ENCODE peak calls at places on chromosomes 4 and X, in six cellular contexts. R is hepatocyte, Y is heart left ventricle, Z is cardiac muscle cell, H is lower lobe of right lung, P is adrenal gland. N is an unnamed sample. For H3K9me3, the result is how much of the 10 kb centered on the place peaks cover.

GRCh38 chr4:15870921-15871664 is 67.4 kb downstream of the FGFBP1 start:
- DNase-seq in R (no peak), Y (no peak), Z (no peak), H (no peak), P (no peak), N (no peak)

GRCh38 chr4:99863804-99864203 is 30.4 kb downstream of the LAMTOR3 start:
- DNase-seq in R (peak), Y (no peak), Z (peak), H (no peak), P (no peak), N (no peak)

GRCh38 chr4:139651282-139652194 is 14.1 kb upstream of the MGST2 start:
- DNase-seq in R (peak), Y (peak), Z (peak), H (peak), P (peak), N (peak)

GRCh38 chr4:175412744-175413143 is 399.3 kb downstream of the GPM6A start:
- DNase-seq in R (no peak), Y (no peak), Z (peak), H (no peak), P (no peak), N (no peak)

GRCh38 chr4:108255203-108255747 is 86.5 kb upstream of the LEF1 start:
- DNase-seq in R (no peak), Y (no peak), Z (no peak), H (no peak), P (no peak), N (no peak)

GRCh38 chr4:137278431-137278830 is 253.9 kb downstream of the PCDH18 start:
- DNase-seq in R (no peak), Y (no peak), Z (no peak), H (no peak), P (no peak), N (no peak)

GRCh38 chrX:119655125-119655524 is 37.8 kb downstream of the SEPTIN6 start:
- DNase-seq in R (peak), Y (peak), Z (peak), H (no peak), P (peak), N (no peak)

GRCh38 chrX:150464001-150464400 is 100.9 kb downstream of the MAMLD1 start:
- DNase-seq in R (no peak), Y (no peak), Z (no peak), H (no peak), P (no peak), N (no peak)

GRCh38 chrX:1836683-1837082 is 221.8 kb downstream of the ASMT start:
- DNase-seq in R (no peak), Y (no peak), Z (no peak), H (no peak), P (no peak), N (no peak)

GRCh38 chr4:99219479-99219878 is 433 bp upstream of the ADH6 start:
- DNase-seq in R (no peak), Y (no peak), Z (no peak), H (no peak), P (no peak), N (no peak)

GRCh38 chr4:162610116-162610515 is 446.3 kb upstream of the FSTL5 start:
- DNase-seq in R (no peak), Y (no peak), Z (no peak), H (no peak), P (no peak), N (no peak)

GRCh38 chr4:37675587-37676290 is 10.4 kb downstream of the RELL1 start:
- DNase-seq in R (no peak), Y (no peak), Z (no peak), H (no peak), P (no peak), N (no peak)

GRCh38 chr4:3108211-3108610 is 33.7 kb downstream of the HTT start:
- DNase-seq in R (no peak), Y (no peak), Z (no peak), H (no peak), P (no peak), N (no peak)

GRCh38 chr4:80423553-80424224 is 88.2 kb downstream of the CFAP299 start:
- DNase-seq in R (no peak), Y (peak), Z (peak), H (no peak), P (no peak), N (no peak)

GRCh38 chr4:14879643-14880042 is 122.6 kb upstream of the CPEB2 start:
- DNase-seq in R (no peak), Y (no peak), Z (no peak), H (no peak), P (no peak), N (no peak)

GRCh38 chrX:21802844-21803243 is 36.6 kb upstream of the MBTPS2 start:
- DNase-seq in R (no peak), Y (no peak), Z (no peak), H (no peak), P (no peak), N (no peak)

GRCh38 chr4:168822481-168822880 is 187.6 kb downstream of the CBR4 start:
- DNase-seq in R (no peak), Y (no peak), Z (no peak), H (no peak), P (no peak), N (no peak)

GRCh38 chr4:93828332-93828829 is at the start of gene ATOH1:
- DNase-seq in R (peak), Y (peak), Z (no peak), H (peak), P (no peak), N (no peak)

GRCh38 chrX:39853417-39853816 is 244.3 kb downstream of the BCOR start:
- DNase-seq in R (no peak), Y (no peak), Z (no peak), H (no peak), P (no peak), N (no peak)

GRCh38 chr4:149168645-149169044 is 647.0 kb downstream of the IQCM start:
- DNase-seq in R (no peak), Y (no peak), Z (peak), H (no peak), P (no peak), N (no peak)

GRCh38 chrX:915427-916234 is 285.0 kb downstream of the SHOX start:
- DNase-seq in R (no peak), Y (no peak), Z (no peak), H (no peak), P (no peak), N (peak)

GRCh38 chr4:145352438-145353145 is 129.1 kb upstream of the SMAD1 start:
- DNase-seq in R (no peak), Y (no peak), Z (no peak), H (no peak), P (peak), N (no peak)

GRCh38 chr4:174550541-174550940 is 28.3 kb upstream of the HPGD start:
- DNase-seq in R (no peak), Y (no peak), Z (no peak), H (no peak), P (no peak), N (no peak)

GRCh38 chr4:88659061-88659889 is 38.4 kb downstream of the NAP1L5 start:
- DNase-seq in R (peak), Y (peak), Z (peak), H (no peak), P (peak), N (peak)

GRCh38 chr4:68176500-68176899 is 46.8 kb upstream of the TMPRSS11F start:
- DNase-seq in R (peak), Y (no peak), Z (peak), H (no peak), P (no peak), N (no peak)

GRCh38 chr4:4440333-4441061 is 53.6 kb downstream of the NSG1 start:
- DNase-seq in R (no peak), Y (no peak), Z (no peak), H (no peak), P (no peak), N (no peak)

GRCh38 chrX:74537011-74537390 is 77.4 kb downstream of the RLIM start:
- DNase-seq in R (peak), Y (no peak), Z (peak), H (no peak), P (peak), N (no peak)

GRCh38 chrX:65985922-65986588 is 53.8 kb downstream of the VSIG4 start:
- DNase-seq in R (peak), Y (no peak), Z (peak), H (no peak), P (peak), N (peak)

GRCh38 chr4:5747746-5748365 is 36.9 kb downstream of the EVC start:
- DNase-seq in R (peak), Y (peak), Z (peak), H (no peak), P (no peak), N (no peak)

GRCh38 chrX:108131471-108131870 is 39.9 kb downstream of the ATG4A start:
- DNase-seq in R (no peak), Y (no peak), Z (peak), H (no peak), P (no peak), N (no peak)

GRCh38 chrX:99795495-99795894 is 614.6 kb downstream of the PCDH19 start:
- DNase-seq in R (no peak), Y (no peak), Z (no peak), H (no peak), P (no peak), N (no peak)

GRCh38 chr4:105352826-105353225 is 121.0 kb downstream of the PPA2 start:
- DNase-seq in R (no peak), Y (no peak), Z (no peak), H (no peak), P (no peak), N (no peak)

GRCh38 chrX:47590984-47591383 is 8.7 kb downstream of the TIMP1 start:
- DNase-seq in R (no peak), Y (no peak), Z (no peak), H (no peak), P (no peak), N (no peak)

GRCh38 chrX:6679988-6680387 is 145.1 kb upstream of the VCX3A start:
- DNase-seq in R (no peak), Y (no peak), Z (no peak), H (no peak), P (no peak), N (no peak)

GRCh38 chr4:58225460-58225859 is 1115.3 kb upstream of the IGFBP7 start:
- DNase-seq in R (no peak), Y (no peak), Z (no peak), H (no peak), P (no peak), N (no peak)

GRCh38 chr4:39302901-39303300 is 63.3 kb downstream of the RFC1 start:
- DNase-seq in R (no peak), Y (no peak), Z (no peak), H (no peak), P (no peak), N (no peak)
- H3K27ac ChIP-seq in R (no peak), Y (no peak), Z (no peak), H (no peak), P (no peak), N (no peak)

GRCh38 chr4:20193522-20193902 is 58.2 kb upstream of the SLIT2 start:
- DNase-seq in R (no peak), Y (no peak), Z (peak), H (no peak), P (no peak), N (no peak)
- H3K9me3 ChIP-seq in R (under half), Y (under half), Z (under half), H (under half), P (under half), N (under half)

GRCh38 chrX:153670748-153671588 is 2.6 kb downstream of the PNCK start:
- DNase-seq in R (no peak), Y (no peak), Z (no peak), H (no peak), P (no peak), N (no peak)

GRCh38 chrX:153673398-153674218 is at the start of gene PNCK:
- DNase-seq in R (no peak), Y (no peak), Z (no peak), H (no peak), P (no peak), N (no peak)

GRCh38 chrX:153674219-153674851 is 722 bp upstream of the PNCK start:
- DNase-seq in R (no peak), Y (no peak), Z (no peak), H (no peak), P (no peak), N (no peak)

GRCh38 chrX:153671589-153672530 is 1.8 kb downstream of the PNCK start:
- DNase-seq in R (no peak), Y (no peak), Z (no peak), H (no peak), P (no peak), N (no peak)

DNA sequence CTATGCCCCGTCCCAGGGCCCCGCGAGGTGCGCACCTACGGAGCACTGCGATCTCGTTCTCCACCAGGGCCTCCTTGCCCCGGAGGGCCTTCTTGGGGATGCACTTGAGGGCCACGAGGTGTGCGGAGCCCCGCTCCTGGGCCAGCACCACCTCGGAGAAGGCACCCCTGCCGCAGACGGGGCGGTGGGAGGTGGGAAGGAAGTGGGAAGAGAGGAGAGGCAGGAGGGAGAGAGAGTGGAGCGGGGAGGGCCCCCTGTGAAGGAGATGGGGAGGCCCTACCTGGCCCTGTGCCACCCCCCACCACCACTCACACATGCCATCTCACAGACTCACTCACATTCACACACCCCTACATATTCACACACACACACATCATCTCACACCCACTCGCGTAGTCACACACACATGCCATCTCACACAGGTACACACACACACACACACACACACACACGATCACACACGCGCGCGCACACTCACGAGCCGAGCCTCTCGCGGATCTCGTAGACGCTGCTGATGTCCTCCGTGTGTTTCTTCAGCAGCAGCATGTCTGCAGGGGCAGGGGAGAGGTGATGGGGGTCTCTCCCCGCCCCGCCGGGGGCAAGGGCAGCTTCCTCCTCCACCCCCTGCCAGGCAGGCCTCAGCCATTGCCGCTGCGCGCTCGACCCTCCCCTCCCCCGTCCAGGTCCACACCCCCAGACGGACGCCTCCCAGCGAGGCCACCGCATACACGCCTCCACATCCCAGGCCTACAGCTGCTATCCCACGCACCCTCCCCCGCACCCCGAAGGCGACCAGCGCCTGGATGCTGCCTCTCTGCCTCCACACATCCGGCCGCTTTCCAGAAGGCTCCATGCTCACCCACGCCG is 849 bp downstream of the PNCK start:
- DNase-seq in R (no peak), Y (no peak), Z (peak), H (no peak), P (no peak), N (no peak)
- H3K27ac ChIP-seq in R (no peak), Y (no peak), Z (no peak), H (no peak), P (no peak), N (no peak)

DNA sequence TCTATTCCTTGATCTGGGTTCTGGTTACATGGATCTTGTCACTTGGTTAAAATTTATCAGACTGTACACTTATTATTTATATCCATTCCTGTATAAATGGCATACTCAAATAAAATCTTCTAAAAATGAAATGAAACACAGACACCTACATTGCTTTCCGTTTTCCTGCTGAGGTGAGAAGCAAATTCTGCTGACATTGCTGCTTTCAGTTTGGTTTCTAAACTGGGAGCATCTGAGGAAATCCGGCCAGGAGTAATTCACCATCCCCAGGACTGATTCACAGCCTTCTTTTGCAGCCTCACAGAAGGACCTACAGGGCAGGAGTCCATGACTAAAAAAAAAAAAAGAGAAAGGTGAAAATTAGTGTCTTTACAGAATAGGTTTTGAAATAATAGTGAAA is 93.6 kb downstream of the CORIN start:
- DNase-seq in R (no peak), Y (no peak), Z (no peak), H (no peak), P (no peak), N (no peak)
- H3K9me3 ChIP-seq in R (under half), Y (under half), Z (under half), H (under half), P (under half), N (under half)

DNA sequence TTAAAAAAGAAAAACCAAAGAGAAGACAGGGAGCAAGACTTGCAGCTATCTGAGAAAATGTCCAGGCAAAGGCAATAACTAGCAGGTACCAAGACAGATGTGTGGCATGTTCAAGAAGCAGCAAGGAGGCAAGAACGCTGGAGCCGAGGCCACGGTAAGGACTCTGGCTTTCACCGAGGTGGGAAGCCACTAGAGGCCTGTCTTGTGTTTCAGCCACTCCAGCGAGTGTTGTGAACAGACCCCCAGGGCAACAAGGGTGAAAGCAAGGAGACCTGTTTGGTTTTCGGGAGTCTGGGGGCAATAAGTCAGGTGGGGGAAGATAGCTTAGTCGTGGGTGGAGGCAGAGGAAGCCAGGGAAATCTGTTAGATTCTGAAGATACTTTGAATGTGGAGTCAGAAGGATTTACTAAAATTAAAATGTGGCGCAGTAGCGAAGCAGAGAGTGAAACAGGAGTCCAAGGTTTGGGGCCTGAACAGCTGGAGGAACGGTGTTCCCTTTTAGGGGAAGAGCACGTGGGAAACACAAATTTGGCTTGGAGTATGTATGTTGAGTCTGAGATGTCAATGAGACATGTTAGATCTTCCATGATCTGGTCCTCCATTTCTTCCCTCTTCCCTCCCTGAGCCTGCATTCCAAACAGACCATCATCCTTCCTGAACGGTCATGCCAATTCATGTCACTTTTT is 3.1 kb downstream of the WDR1 start:
- DNase-seq in R (no peak), Y (no peak), Z (no peak), H (no peak), P (no peak), N (no peak)
- H3K27ac ChIP-seq in R (no peak), Y (no peak), Z (no peak), H (no peak), P (no peak), N (no peak)

DNA sequence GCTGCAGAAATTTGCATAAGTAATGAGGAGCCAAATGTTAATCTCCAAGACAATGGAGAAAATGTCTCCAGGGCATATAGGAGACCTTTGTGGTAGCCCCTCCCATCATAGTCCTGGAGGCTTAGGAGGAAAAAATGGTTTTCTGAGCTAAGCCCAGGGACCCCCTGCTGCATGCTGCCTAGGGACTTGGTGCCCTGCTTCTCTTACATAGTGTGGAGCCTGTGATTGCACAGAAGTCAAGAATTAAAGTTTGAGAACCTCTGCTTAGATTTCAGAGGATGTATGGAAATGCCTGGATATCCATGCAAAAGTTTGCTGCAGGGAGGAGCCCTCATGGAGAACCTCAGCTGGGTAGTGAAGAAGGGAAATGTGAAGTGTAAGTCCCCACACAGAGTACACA is 379.4 kb upstream of the TACR3 start:
- DNase-seq in R (no peak), Y (no peak), Z (no peak), H (no peak), P (no peak), N (no peak)
- H3K9me3 ChIP-seq in R (under half), Y (under half), Z (under half), H (under half), P (under half), N (under half)

GRCh38 chr4:141614878-141615586 is 21.4 kb upstream of the IL15 start:
- DNase-seq in R (no peak), Y (no peak), Z (no peak), H (no peak), P (no peak), N (no peak)
- H3K27ac ChIP-seq in R (no peak), Y (no peak), Z (no peak), H (no peak), P (no peak), N (no peak)

GRCh38 chrX:129791961-129792570 is 12.3 kb downstream of the SASH3 start:
- DNase-seq in R (no peak), Y (no peak), Z (no peak), H (no peak), P (no peak), N (no peak)

GRCh38 chrX:129792586-129793291 is 13.0 kb downstream of the SASH3 start:
- DNase-seq in R (no peak), Y (no peak), Z (no peak), H (no peak), P (no peak), N (no peak)

GRCh38 chrX:129790808-129791207 is 11.1 kb downstream of the SASH3 start:
- DNase-seq in R (no peak), Y (no peak), Z (no peak), H (no peak), P (no peak), N (no peak)

GRCh38 chrX:129790146-129790545 is 10.4 kb downstream of the SASH3 start:
- DNase-seq in R (no peak), Y (no peak), Z (no peak), H (no peak), P (no peak), N (no peak)

DNA sequence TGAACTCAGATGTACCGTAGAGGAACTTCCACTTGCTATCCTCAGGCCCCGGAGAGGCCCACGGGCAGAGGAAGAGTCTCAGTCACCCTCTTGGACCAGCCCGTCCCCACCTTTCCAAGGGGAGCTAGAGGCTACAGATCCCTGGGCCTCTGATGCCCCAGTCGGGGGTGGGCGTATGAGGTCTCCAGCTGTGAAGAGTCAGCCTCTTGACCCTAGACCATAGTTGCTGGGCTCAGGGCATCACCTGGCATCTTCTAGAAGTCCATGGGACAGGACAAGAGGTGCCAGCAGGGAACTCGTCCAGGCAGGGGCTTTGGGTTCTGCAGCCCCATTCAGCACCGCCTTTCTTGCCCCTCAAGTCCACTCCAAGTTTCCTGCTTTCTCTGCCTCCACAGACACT is 11.6 kb downstream of the SASH3 start:
- DNase-seq in R (no peak), Y (no peak), Z (no peak), H (no peak), P (no peak), N (no peak)
- H3K9me3 ChIP-seq in R (under half), Y (under half), Z (under half), H (under half), P (under half), N (under half)

N was measured in CD8-positive, alpha-beta memory T cell.